ENCODE peak calls at places on chromosomes 12 and 14, in six cellular contexts. One of them, this sample, is unnamed.

GRCh38 chr12:47307680-47308399 is 228.1 kb upstream of the AMIGO2 start:
- DNase-seq in CD8-positive, alpha-beta T cell: peak
- DNase-seq in HEK293T: peak
- DNase-seq in amygdala: no peak
- DNase-seq in Calu3: peak
- DNase-seq in prostate gland: peak
- DNase-seq in this sample: peak

GRCh38 chr12:110785240-110785639 is 42.5 kb upstream of the PPP1CC start:
- DNase-seq in CD8-positive, alpha-beta T cell: no peak
- DNase-seq in HEK293T: peak
- DNase-seq in amygdala: no peak
- DNase-seq in Calu3: no peak
- DNase-seq in prostate gland: no peak
- DNase-seq in this sample: no peak

GRCh38 chr14:59044707-59045106 is 143.8 kb upstream of the DAAM1 start:
- DNase-seq in CD8-positive, alpha-beta T cell: no peak
- DNase-seq in HEK293T: no peak
- DNase-seq in amygdala: no peak
- DNase-seq in Calu3: peak
- DNase-seq in prostate gland: no peak
- DNase-seq in this sample: peak

GRCh38 chr12:110656071-110656655 is 32.8 kb downstream of the HVCN1 start:
- DNase-seq in CD8-positive, alpha-beta T cell: no peak
- DNase-seq in HEK293T: no peak
- DNase-seq in amygdala: no peak
- DNase-seq in Calu3: no peak
- DNase-seq in prostate gland: no peak
- DNase-seq in this sample: no peak

GRCh38 chr14:103633391-103633790 is 4.4 kb downstream of the KLC1 start:
- DNase-seq in CD8-positive, alpha-beta T cell: no peak
- DNase-seq in HEK293T: no peak
- DNase-seq in amygdala: no peak
- DNase-seq in Calu3: no peak
- DNase-seq in prostate gland: no peak
- DNase-seq in this sample: no peak

GRCh38 chr12:69466867-69467266 is 3.3 kb upstream of the FRS2 start:
- DNase-seq in CD8-positive, alpha-beta T cell: no peak
- DNase-seq in HEK293T: no peak
- DNase-seq in amygdala: no peak
- DNase-seq in Calu3: no peak
- DNase-seq in prostate gland: no peak
- DNase-seq in this sample: no peak

GRCh38 chr14:94129758-94130414 is 482 bp upstream of the IFI27L2 start:
- DNase-seq in CD8-positive, alpha-beta T cell: no peak
- DNase-seq in HEK293T: peak
- DNase-seq in amygdala: no peak
- DNase-seq in Calu3: peak
- DNase-seq in prostate gland: no peak
- DNase-seq in this sample: no peak

GRCh38 chr14:91246051-91246852 is 1.7 kb upstream of the GPR68 start:
- DNase-seq in CD8-positive, alpha-beta T cell: peak
- DNase-seq in HEK293T: no peak
- DNase-seq in amygdala: no peak
- DNase-seq in Calu3: no peak
- DNase-seq in prostate gland: no peak
- DNase-seq in this sample: peak

GRCh38 chr12:52267266-52267665 is 7.2 kb upstream of the KRT86 start:
- DNase-seq in CD8-positive, alpha-beta T cell: no peak
- DNase-seq in HEK293T: no peak
- DNase-seq in amygdala: no peak
- DNase-seq in Calu3: no peak
- DNase-seq in prostate gland: no peak
- DNase-seq in this sample: no peak

GRCh38 chr12:12899530-12900380 is 8.4 kb downstream of the GPRC5A start:
- DNase-seq in CD8-positive, alpha-beta T cell: no peak
- DNase-seq in HEK293T: no peak
- DNase-seq in amygdala: no peak
- DNase-seq in Calu3: no peak
- DNase-seq in prostate gland: no peak
- DNase-seq in this sample: no peak

GRCh38 chr12:47509398-47509851 is 196.4 kb downstream of the RPAP3 start:
- DNase-seq in CD8-positive, alpha-beta T cell: no peak
- DNase-seq in HEK293T: no peak
- DNase-seq in amygdala: no peak
- DNase-seq in Calu3: no peak
- DNase-seq in prostate gland: no peak
- DNase-seq in this sample: no peak

GRCh38 chr14:102318781-102319276 is 717 bp upstream of the ZNF839 start:
- DNase-seq in CD8-positive, alpha-beta T cell: no peak
- DNase-seq in HEK293T: no peak
- DNase-seq in amygdala: no peak
- DNase-seq in Calu3: no peak
- DNase-seq in prostate gland: no peak
- DNase-seq in this sample: no peak

This sample was measured in mucosa of gallbladder.